ENCODE peak calls at places on chromosomes 2 and 18, in four cellular contexts. S, W, N and C are unnamed samples.

GRCh38 chr2:42057902-42058450 is 10.2 kb downstream of the PKDCC start:
- DNase-seq in S (no peak), N (no peak), W (no peak), C (no peak)

GRCh38 chr2:28390857-28391563 is 1.6 kb upstream of the FOSL2 start:
- DNase-seq in N (peak; percentile 90), S (peak; percentile 55), W (peak; percentile 84), C (peak; percentile 60)

GRCh38 chr2:69159988-69160387 is 147.0 kb downstream of the ANTXR1 start:
- DNase-seq in N (peak; percentile 13), S (peak; percentile 81), W (no peak), C (no peak)

GRCh38 chr2:200747668-200748618 is 63.8 kb upstream of the BZW1 start:
- DNase-seq in N (peak; percentile 59), W (no peak), S (no peak), C (peak; percentile 69)

GRCh38 chr2:159226608-159227007 is 59.9 kb downstream of the WDSUB1 start:
- DNase-seq in S (no peak), W (no peak), N (no peak), C (no peak)

GRCh38 chr18:76131738-76132137 is 363.3 kb downstream of the ZNF516 start:
- DNase-seq in W (no peak), N (no peak), S (no peak), C (no peak)

GRCh38 chr2:35067420-35067819 is 1288.2 kb upstream of the CRIM1 start:
- DNase-seq in S (no peak), N (no peak), W (no peak), C (no peak)

GRCh38 chr18:494602-494983 is 5.9 kb downstream of the COLEC12 start:
- DNase-seq in N (no peak), S (no peak), W (no peak), C (no peak)

GRCh38 chr2:2571301-2572198 is 240.5 kb upstream of the MYT1L start:
- DNase-seq in W (peak; percentile 37), S (no peak), N (no peak), C (no peak)

GRCh38 chr2:164574931-164575330 is 46.4 kb downstream of the GRB14 start:
- DNase-seq in S (no peak), W (no peak), N (no peak), C (no peak)

GRCh38 chr2:26772064-26773001 is 8.2 kb downstream of the SLC35F6 start:
- DNase-seq in S (no peak), N (peak; percentile 66), W (peak; percentile 9), C (peak; percentile 41)

GRCh38 chr18:11671156-11671555 is 17.9 kb upstream of the GNAL start:
- DNase-seq in N (no peak), W (no peak), S (no peak), C (no peak)

GRCh38 chr2:201448067-201448466 is 3.2 kb downstream of the TRAK2 start:
- DNase-seq in S (no peak), N (no peak), W (no peak), C (no peak)

GRCh38 chr2:233817305-233817980 is 36.9 kb downstream of the HJURP start:
- DNase-seq in W (no peak), N (no peak), S (no peak), C (no peak)

GRCh38 chr2:126880262-126880800 is 18.4 kb upstream of the TEX51 start:
- DNase-seq in W (no peak), S (no peak), N (no peak), C (no peak)

GRCh38 chr2:20104900-20105545 is 53.6 kb upstream of the LAPTM4A start:
- DNase-seq in N (no peak), S (no peak), W (no peak), C (no peak)

GRCh38 chr18:70195852-70196434 is 9.5 kb downstream of the RTTN start:
- DNase-seq in S (peak; percentile 58), W (peak; percentile 54), N (peak; percentile 68), C (peak; percentile 76)

DNA sequence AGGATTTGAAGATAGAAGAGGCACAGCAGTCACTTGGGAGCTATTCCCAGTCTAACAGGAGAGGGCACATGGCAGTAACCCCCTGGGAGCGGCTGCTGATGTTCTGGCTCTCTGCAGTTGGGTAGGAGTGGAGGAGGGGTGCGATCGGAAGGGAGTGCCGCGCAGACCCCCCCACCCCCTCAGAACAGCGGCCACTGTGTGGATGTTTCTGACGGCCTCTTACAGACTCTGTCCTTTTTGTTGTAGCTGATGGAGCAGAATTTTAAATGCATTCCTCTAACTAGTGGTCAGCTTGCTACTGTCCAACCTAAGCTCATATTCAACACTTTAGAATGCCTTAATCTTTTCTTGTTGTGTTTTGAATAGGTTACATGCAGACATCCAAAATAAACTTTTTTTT is 127.9 kb downstream of the AGAP1 start:
- DNase-seq in S (no peak), N (no peak), W (no peak), C (no peak)
- TF ChIP-seq EZH2phosphoT487 in S (no peak), N (no peak), W (no peak), C (no peak)

DNA sequence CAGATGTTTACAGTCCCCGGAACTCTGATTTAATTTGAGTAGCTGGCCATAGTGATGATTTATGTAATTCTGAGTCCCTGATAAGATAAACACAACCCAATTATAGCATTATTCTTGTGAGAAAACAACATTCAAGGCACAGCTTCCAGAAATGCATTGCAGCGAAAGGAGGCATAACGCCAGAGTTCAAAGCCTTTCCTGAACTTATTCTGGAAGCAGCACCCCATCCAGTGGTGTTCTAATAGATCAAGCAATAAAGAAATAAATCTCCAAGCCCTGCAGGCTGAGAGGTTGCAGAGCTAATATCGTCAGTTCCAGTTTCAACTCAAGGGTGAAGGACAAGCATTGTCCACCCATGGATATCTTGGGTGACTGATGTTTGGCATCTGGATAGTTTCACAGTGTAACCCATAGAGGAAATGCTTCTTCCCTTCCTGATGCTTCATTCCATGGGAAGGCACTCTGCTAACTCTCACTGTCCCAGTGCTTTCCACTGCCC is 18.8 kb downstream of the CDH2 start:
- DNase-seq in S (no peak), N (no peak), W (peak; percentile 43), C (no peak)
- H3K27ac ChIP-seq in S (no peak overlapping the region), N (peak overlapping the region; percentile 10), W (peak overlapping the region; percentile 29), C (no peak overlapping the region)

DNA sequence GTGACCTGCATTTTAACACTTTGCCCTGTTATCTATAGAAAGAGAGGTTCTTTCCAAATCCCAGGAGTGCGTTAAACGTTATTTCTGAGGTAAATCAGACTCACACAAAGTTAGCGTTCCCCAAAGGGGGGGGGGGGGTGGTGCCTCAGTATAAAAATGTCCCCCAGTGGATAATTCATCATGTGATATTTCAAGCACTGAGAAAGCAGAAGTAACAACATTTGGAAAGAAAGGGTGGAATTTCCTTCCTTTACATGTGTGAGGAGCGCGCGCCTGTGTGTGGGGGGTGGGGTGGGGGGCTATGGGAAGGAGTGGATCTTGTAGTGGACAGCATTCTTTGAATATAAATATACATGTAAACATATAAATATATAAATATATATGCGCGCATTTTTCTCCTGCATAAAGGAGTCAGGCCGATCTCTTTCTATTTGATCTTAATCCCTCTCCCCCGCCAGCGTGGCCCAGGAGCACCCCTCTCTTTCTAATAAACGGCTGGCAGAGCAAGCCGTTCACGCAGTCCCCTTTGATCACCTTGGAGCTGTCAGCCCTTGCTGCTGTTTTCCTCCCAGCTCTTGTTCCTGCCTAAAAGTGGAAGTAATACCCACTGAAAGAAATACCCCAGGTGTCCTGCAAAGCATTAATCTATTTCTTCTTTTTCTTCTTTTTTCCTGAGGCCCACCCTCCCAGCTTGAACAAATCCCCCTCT is 631.0 kb downstream of the NYAP2 start:
- DNase-seq in S (peak; percentile 31), N (peak; percentile 23), W (peak; percentile 20), C (no peak)
- TF ChIP-seq EZH2phosphoT487 in S (no peak), N (no peak), W (no peak), C (no peak)

GRCh38 chr2:230865324-230865765 is 603 bp downstream of the ITM2C start:
- DNase-seq in N (peak; percentile 67), W (peak; percentile 70), S (peak; percentile 78), C (no peak)
- H3K27ac ChIP-seq in N (peak overlapping the region; percentile 97), W (no peak overlapping the region), S (peak overlapping the region; percentile 97), C (no peak overlapping the region)

GRCh38 chr2:182763311-182763912 is 47.4 kb downstream of the DNAJC10 start:
- DNase-seq in S (peak; percentile 79), W (peak; percentile 19), N (peak; percentile 68), C (peak; percentile 73)
- TF ChIP-seq EZH2phosphoT487 in S (no peak), W (no peak), N (no peak), C (no peak)

DNA sequence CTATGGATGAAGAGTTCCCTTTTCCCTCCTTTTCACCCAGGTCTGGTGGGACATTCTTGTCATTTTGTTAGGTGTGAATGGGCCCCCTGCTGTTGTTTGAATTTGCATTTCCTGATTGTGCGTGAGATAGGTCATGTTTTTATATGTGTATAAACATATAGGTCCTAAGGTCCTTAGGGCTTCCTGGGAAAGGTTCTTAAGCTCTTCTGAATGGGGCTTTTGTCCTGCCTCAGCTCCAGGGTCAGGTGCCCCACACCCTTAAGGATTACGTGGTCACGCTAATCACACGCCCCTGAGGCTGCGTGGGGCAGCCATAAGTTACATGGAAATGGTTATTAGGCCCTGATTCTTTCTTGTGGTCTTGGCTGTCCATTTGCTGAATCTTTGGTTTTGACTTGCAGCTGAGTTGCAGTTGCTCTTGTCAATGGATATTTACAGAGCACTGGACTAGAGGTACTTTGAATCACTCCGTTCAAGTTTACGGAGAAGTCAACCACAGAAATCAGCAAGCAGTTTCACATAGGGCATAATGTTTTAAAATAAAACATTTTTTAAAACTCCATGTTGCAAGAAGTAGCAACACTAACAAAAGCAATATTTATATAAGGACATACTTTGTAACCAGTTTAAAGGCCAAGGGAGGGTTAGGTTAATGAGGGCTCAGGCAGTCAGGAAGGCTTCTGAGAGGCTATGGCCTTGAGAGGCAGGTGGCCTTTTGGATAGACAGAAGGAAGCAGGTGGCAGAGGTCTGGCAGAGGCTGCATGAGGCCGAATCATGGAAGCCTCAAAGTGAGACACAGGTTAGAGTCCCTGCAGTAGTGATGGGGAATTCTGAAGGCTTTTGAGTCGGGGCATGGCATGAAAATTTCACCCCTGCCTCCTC is 24.2 kb downstream of the LIPG start:
- DNase-seq in N (no peak), S (peak; percentile 38), W (no peak), C (no peak)
- H3K27ac ChIP-seq in N (peak overlapping the region; percentile 11), S (no peak overlapping the region), W (no peak overlapping the region), C (no peak overlapping the region)

DNA sequence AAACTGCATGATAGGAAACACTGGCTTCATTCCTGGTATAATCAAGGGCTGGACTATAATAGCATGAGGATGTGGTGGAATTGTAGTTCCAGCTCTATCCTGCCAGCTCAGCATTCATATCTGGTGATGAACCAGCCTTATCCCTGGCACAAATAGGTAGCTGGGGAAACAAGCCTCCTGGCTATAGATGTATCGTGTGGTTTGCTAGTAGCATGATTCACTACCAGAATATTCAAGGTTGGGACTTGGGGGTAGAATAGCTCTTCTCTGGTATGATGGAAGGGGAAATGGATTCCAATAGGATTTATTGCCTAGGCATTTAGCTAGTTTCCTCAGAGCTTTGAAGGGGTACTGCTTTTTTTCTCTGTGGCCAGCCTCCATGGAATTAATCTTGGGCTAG is 532.8 kb downstream of the FBXO15 start:
- DNase-seq in N (no peak), W (no peak), S (no peak), C (peak; percentile 96)
- TF ChIP-seq EZH2phosphoT487 in N (no peak), W (no peak), S (no peak), C (no peak)